ENCODE peak calls at places on chromosomes 13 and 19, in four cellular contexts. H is left ventricle myocardium inferior, U is IMR-90, D is HL-60. V is an unnamed sample.

GRCh38 chr13:95505265-95505664 is 47.3 kb upstream of the CLDN10 start:
- DNase-seq in H (no peak), U (no peak), D (no peak), V (no peak)

GRCh38 chr13:109608032-109608431 is 178.4 kb downstream of the IRS2 start:
- DNase-seq in H (no peak), U (no peak), D (no peak), V (no peak)

GRCh38 chr19:58154287-58154678 is 3.7 kb upstream of the ZNF329 start:
- DNase-seq in H (peak), U (peak), D (peak), V (peak)

GRCh38 chr19:15656467-15656866 is 15.8 kb downstream of the CYP4F3 start:
- DNase-seq in H (no peak), U (no peak), D (no peak), V (no peak)

GRCh38 chr19:47381653-47382279 is 32.7 kb downstream of the DHX34 start:
- DNase-seq in H (no peak), U (no peak), D (peak), V (no peak)

GRCh38 chr19:30361107-30361447 is 11.1 kb upstream of the ZNF536 start:
- DNase-seq in H (no peak), U (no peak), D (no peak), V (no peak)

GRCh38 chr19:1882089-1882785 is 3.1 kb downstream of the ABHD17A start:
- DNase-seq in H (no peak), U (no peak), D (peak), V (no peak)

GRCh38 chr13:52793507-52793906 is 53.9 kb upstream of the CNMD start:
- DNase-seq in H (no peak), U (no peak), D (no peak), V (no peak)

GRCh38 chr13:50616101-50616500 is 227.4 kb downstream of the DLEU7 start:
- DNase-seq in H (no peak), U (peak), D (no peak), V (peak)

GRCh38 chr19:33370783-33371182 is 2.7 kb upstream of the CEBPG start:
- DNase-seq in H (no peak), U (no peak), D (no peak), V (no peak)

GRCh38 chr13:87669379-87669978 is 1.7 kb upstream of the SLITRK5 start:
- DNase-seq in H (no peak), U (peak), D (peak), V (peak)

GRCh38 chr13:95494082-95494681 is 58.3 kb upstream of the CLDN10 start:
- DNase-seq in H (no peak), U (peak), D (peak), V (peak)

GRCh38 chr19:31263317-31263716 is 85.9 kb downstream of the TSHZ3 start:
- DNase-seq in H (no peak), U (no peak), D (no peak), V (no peak)

GRCh38 chr13:63336549-63336948 is 1920.9 kb upstream of the PCDH20 start:
- DNase-seq in H (no peak), U (no peak), D (no peak), V (no peak)

GRCh38 chr13:36555151-36555986 is 118.5 kb upstream of the SERTM1 start:
- DNase-seq in H (no peak), U (no peak), D (no peak), V (no peak)

GRCh38 chr13:98576215-98576945 is 527 bp downstream of the STK24 start:
- DNase-seq in H (peak), U (no peak), D (peak), V (no peak)

GRCh38 chr13:93338030-93338429 is 111.4 kb downstream of the GPC6 start:
- DNase-seq in H (no peak), U (no peak), D (no peak), V (no peak)

GRCh38 chr13:71517004-71517403 is 350.0 kb downstream of the DACH1 start:
- DNase-seq in H (no peak), U (no peak), D (no peak), V (peak)

GRCh38 chr19:1811942-1812425 is at the start of gene ATP8B3:
- DNase-seq in H (no peak), U (no peak), D (no peak), V (no peak)

GRCh38 chr19:29263305-29264080 is 50.5 kb upstream of the UQCRFS1 start:
- DNase-seq in H (peak), U (peak), D (peak), V (no peak)

GRCh38 chr13:93293716-93294115 is 67.1 kb downstream of the GPC6 start:
- DNase-seq in H (no peak), U (no peak), D (no peak), V (no peak)

GRCh38 chr13:24043590-24044350 is 116.8 kb upstream of the SPATA13 start:
- DNase-seq in H (no peak), U (no peak), D (no peak), V (no peak)

GRCh38 chr19:40267601-40267997 is 17.5 kb downstream of the AKT2 start:
- DNase-seq in H (no peak), U (no peak), D (no peak), V (no peak)

GRCh38 chr19:4829001-4829712 is 2.4 kb downstream of the TICAM1 start:
- DNase-seq in H (no peak), U (no peak), D (peak), V (no peak)

GRCh38 chr13:102138635-102139225 is 263.1 kb downstream of the FGF14 start:
- DNase-seq in H (no peak), U (peak), D (no peak), V (no peak)

GRCh38 chr13:33480561-33480960 is 195.0 kb upstream of the STARD13 start:
- DNase-seq in H (no peak), U (peak), D (no peak), V (no peak)
- H3K4me3 ChIP-seq in H (no peak), U (no peak), D (no peak), V (no peak)

DNA sequence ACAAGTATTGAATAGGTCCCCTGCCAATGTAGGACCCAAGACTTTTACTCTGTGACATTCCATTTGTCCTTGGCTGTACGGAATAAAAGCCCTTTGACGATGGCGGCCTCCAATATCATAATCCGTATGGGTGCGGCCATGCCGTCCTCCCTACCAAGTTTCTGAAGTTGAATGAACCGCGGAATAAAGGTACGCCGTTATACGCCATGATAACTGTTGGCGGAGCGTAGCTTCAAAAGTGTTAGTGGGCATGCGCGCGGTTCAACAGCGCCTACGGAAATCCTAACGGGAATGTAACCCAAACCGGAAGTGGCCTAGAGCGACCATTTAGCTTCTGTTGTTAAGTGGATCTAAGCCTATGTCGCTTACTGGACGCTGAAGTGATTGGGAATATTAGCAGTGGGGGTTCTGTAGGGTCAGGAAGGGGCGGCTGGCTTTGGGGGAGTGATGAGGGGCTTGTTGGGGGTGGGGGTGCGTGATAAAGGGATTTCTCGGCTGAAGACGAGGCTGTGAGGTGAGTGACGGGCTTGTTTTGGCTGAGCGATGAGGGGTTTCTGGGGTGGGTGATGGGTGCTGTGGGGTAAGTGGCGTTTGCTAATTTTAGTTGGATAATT is at the start of gene ZNF175:
- DNase-seq in H (peak), U (peak), D (peak), V (peak)
- H3K4me3 ChIP-seq in H (peak), U (peak), D (peak), V (peak)

DNA sequence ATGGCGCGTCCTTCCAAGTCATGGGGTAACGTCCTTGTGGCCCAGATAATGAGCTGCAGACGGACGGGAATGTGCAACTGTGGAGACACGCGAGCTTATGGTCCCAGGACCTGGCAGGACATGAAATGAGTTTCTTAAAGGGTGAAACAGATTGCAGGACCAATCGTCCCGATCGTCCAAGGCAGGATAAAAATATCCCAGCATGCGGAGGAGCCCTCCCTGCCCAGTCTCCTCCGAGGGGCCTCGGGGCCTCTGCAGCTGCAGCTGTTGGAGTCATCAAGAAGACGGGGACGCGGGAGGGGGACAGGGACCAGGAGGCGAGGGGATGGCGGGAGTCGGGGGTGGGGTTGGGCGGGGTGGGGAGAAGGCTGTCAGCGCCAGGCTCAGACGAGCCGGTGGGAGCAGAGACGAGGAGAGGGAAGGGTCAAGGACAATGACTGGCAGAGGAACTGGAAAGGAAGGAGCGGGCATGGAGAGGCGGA is 14.4 kb upstream of the GARIN5A start:
- DNase-seq in H (no peak), U (no peak), D (no peak), V (no peak)
- H3K4me3 ChIP-seq in H (no peak), U (no peak), D (no peak), V (no peak)

DNA sequence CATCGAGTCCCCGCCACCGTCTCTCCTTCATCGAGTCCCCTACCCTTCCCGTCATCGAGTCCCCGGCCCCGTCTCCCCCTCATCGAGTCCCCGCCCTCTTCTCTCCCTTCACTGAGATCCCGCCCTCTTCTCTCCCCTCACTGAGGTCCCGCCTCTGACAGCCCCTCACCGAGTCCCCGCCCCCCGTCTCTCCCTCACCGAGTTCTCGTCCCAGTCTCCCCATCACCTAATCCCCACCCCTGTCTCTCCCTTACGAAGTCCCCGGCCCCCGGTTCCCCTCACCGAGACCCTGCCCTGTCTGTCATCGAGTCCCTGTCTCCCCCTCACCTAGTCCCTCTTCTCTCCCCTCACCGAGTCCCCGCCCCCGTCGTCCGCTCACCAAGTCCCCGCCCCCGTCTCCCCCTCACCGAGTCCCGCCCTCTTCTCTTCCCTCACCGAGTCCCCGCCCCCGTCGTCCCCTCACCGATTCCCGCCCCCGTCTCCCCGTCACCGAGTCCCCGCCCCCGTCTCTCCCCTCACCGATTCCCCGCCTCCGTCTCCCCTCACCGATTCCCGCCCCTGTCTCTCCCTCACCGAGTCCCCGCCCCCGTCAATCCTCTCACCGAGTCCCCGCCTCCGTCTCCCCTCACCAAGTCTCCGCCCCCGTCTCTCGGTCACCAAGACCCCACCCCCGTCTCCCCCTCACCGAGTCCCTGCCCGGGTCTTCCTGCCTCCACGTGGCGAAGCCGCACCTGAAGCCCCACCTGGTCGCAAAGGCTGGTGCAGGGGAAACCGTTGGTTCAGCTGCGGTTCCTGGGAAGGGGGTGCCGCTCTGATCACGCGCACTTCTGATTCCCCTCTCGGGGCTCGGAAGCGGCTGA is 23.9 kb upstream of the ZNF846 start:
- DNase-seq in H (peak), U (peak), D (peak), V (peak)
- H3K4me3 ChIP-seq in H (peak), U (peak), D (peak), V (peak)

GRCh38 chr19:6721113-6721474 is 644 bp upstream of the C3 start:
- DNase-seq in H (no peak), U (no peak), D (no peak), V (no peak)

GRCh38 chr19:6719992-6720368 is 470 bp downstream of the C3 start:
- DNase-seq in H (no peak), U (no peak), D (no peak), V (no peak)

GRCh38 chr19:6719540-6719861 is 949 bp downstream of the C3 start:
- DNase-seq in H (no peak), U (no peak), D (no peak), V (no peak)

GRCh38 chr19:6721773-6722172 is 1.3 kb upstream of the C3 start:
- DNase-seq in H (no peak), U (no peak), D (no peak), V (no peak)

DNA sequence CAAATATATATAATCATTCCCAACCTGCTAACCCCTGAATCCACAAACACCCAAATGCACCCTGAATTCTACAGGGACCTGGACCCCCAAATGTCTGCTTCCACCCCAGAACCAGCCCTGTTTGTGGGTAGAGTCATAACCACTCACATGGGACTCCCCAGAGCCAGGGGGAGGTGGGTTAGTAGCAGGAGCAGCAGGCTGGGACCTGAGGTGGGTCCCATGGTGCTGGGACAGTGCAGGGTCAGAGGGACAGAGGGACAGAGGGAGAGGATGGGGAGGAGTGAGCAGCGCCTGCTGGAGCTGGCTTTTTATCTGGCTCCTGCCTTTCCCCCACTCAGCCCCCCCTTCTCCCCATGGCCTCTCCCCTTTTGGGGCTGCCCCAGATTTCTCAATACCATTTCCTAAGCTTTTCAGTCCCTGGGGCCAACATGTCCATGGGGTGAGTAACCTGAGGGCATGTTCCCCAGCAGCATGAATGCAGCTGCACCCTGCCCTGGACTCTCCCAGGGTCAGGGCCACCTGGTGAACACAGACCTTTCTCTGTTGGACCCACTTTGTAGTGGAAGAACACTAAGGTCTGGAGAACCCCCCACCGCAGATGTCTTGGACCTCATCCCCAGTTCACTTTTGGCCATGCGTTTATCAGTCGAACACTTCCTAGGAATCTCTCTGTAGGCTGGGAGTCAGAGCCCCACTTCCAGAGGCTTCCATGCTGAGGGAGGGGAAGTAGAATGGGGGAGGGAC is at the start of gene C3:
- DNase-seq in H (peak), U (peak), D (peak), V (no peak)
- H3K4me3 ChIP-seq in H (peak), U (no peak), D (no peak), V (no peak)

GRCh38 chr13:20607015-20607414 is 40.1 kb downstream of the IFT88 start:
- DNase-seq in H (no peak), U (no peak), D (no peak), V (no peak)
- H3K4me3 ChIP-seq in H (no peak), U (no peak), D (no peak), V (no peak)

GRCh38 chr19:750640-751423 is at the start of gene MISP:
- DNase-seq in H (no peak), U (no peak), D (no peak), V (no peak)

GRCh38 chr19:751501-752341 is 809 bp downstream of the MISP start:
- DNase-seq in H (no peak), U (peak), D (no peak), V (peak)

GRCh38 chr19:754530-754929 is 3.6 kb downstream of the MISP start:
- DNase-seq in H (no peak), U (no peak), D (no peak), V (no peak)

GRCh38 chr19:755063-755462 is 4.2 kb downstream of the MISP start:
- DNase-seq in H (no peak), U (no peak), D (no peak), V (no peak)

DNA sequence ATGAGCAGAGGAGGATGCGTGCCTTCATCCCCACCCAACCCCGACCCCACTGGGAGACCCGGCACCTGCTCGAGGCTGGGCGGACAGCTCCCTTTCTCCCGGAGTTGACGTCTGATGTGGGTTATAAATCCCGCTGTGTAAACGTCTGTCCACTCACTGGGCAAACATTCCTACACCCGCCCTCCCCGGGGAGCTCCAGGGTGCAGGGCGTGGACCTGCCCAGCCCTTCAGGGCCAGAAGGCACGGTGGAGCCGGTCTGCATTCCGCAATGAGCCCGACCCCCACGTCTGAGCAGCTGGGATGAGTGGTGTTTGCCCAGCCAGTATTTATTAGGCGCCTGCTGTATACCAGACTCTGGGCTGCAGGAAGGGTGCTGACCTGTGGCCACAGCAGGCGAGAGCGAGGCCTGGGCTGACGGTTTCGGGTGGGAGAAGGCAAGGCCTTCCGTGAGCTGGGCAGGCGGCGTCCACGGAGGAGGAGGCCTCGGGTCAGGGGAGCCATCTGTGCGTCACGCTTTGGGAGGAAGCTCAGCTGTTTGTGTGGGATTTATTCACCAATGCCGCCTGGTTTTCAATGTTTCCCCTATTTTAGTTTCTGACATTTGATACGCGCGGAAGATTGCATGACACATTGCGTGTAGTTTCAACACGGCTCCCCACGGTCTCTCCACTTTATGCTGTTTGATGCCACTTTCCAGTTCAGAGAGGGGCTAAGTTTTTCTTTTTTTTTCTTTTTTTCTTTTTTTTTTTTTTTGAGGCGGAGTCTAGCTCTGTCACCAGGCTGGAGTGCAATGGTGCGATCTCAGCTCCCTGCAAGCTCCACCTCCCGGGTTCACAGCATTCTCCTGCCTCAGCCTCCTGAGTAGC is 2.0 kb downstream of the MISP start:
- DNase-seq in H (no peak), U (peak), D (peak), V (peak)
- H3K4me3 ChIP-seq in H (no peak), U (no peak), D (no peak), V (no peak)